ENCODE peak calls at places on chromosome 22, in ten cellular contexts. C is T-helper 9 cell; T is H9; P is NCI-H1105; O is sigmoid colon; B is MCF 10A; X is hippocampal formation; Z is HFF-Myc; V is HTR-8/SVneo; H is stimulated activated CD4-positive, alpha-beta T cell treated with anti-CD3 and anti-CD28 coated beads, Interleukin-1b, Interleukin-23, amount 100 ng/mL, for 24 hours. L is an unnamed sample.

GRCh38 chr22:23119492-23120414 is 22.0 kb downstream of the RSPH14 start:
- DNase-seq in C (peak; percentile 40), T (no peak), P (no peak), O (no peak), B (no peak), X (no peak), Z (no peak), V (no peak), H (peak; percentile 42), L (no peak)

GRCh38 chr22:23518381-23519187 is 61.5 kb downstream of the IGLL1 start:
- DNase-seq in C (no peak), T (no peak), P (no peak), O (no peak), B (no peak), X (no peak), Z (no peak), V (no peak), H (no peak), L (peak; percentile 65)

GRCh38 chr22:41320416-41321240 is 19.3 kb downstream of the ZC3H7B start:
- DNase-seq in C (no peak), T (no peak), P (no peak), O (no peak), B (no peak), X (no peak), Z (no peak), V (no peak), H (no peak), L (no peak)

GRCh38 chr22:46219650-46220049 is 30.4 kb downstream of the CDPF1 start:
- DNase-seq in C (no peak), T (no peak), P (no peak), O (no peak), B (no peak), X (no peak), Z (no peak), V (no peak), H (no peak), L (no peak)

GRCh38 chr22:40525250-40525884 is 111.2 kb downstream of the MRTFA start:
- DNase-seq in C (peak; percentile 72), T (peak; percentile 43), P (peak; percentile 8), O (no peak), B (peak; percentile 65), X (peak; percentile 1), Z (no peak), V (no peak), H (peak; percentile 51), L (peak; percentile 60)

GRCh38 chr22:46953968-46954755 is 191.7 kb downstream of the TBC1D22A start:
- DNase-seq in C (no peak), T (no peak), P (no peak), O (no peak), B (no peak), X (no peak), Z (no peak), V (no peak), H (no peak), L (no peak)

GRCh38 chr22:41687901-41688364 is 734 bp downstream of the SNU13 start:
- DNase-seq in C (no peak), T (no peak), P (peak; percentile 15), O (no peak), B (no peak), X (no peak), Z (no peak), V (no peak), H (no peak), L (no peak)

GRCh38 chr22:25540912-25541660 is 23.4 kb upstream of the GRK3 start:
- DNase-seq in C (no peak), T (no peak), P (no peak), O (no peak), B (no peak), X (no peak), Z (no peak), V (no peak), H (no peak), L (no peak)

GRCh38 chr22:19929586-19930302 is 11.8 kb upstream of the COMT start:
- DNase-seq in C (no peak), T (no peak), P (no peak), O (no peak), B (no peak), X (no peak), Z (no peak), V (no peak), H (no peak), L (no peak)

GRCh38 chr22:35641494-35642120 is 6.6 kb upstream of the APOL6 start:
- DNase-seq in C (no peak), T (no peak), P (no peak), O (peak; percentile 44), B (no peak), X (no peak), Z (no peak), V (no peak), H (no peak), L (no peak)

GRCh38 chr22:36913431-36914382 is at the start of gene CSF2RB:
- DNase-seq in C (no peak), T (no peak), P (no peak), O (peak; percentile 69), B (no peak), X (no peak), Z (no peak), V (no peak), H (no peak), L (peak; percentile 32)

GRCh38 chr22:37818397-37819099 is 4.6 kb upstream of the GALR3 start:
- DNase-seq in C (peak; percentile 53), T (peak; percentile 77), P (peak; percentile 38), O (peak; percentile 83), B (no peak), X (no peak), Z (no peak), V (no peak), H (peak; percentile 49), L (peak; percentile 71)

L was measured in colonic mucosa.